ENCODE peak calls at places on chromosomes 2 and 18, in nine cellular contexts. One of them, this sample, is unnamed.

GRCh38 chr2:134866498-134867099 is 28.2 kb downstream of the ACMSD start:
- DNase-seq in Peyer's patch: no peak
- DNase-seq in testis: no peak
- DNase-seq in body of pancreas: no peak
- DNase-seq in tibial nerve: no peak
- DNase-seq in uterus: no peak
- DNase-seq in suprapubic skin: no peak
- DNase-seq in thyroid gland: no peak
- DNase-seq in heart left ventricle: no peak
- DNase-seq in this sample: no peak

GRCh38 chr2:138016703-138017102 is 52.4 kb downstream of the HNMT start:
- DNase-seq in tibial nerve: no peak
- DNase-seq in thyroid gland: no peak
- DNase-seq in uterus: no peak
- DNase-seq in body of pancreas: no peak
- DNase-seq in testis: no peak
- DNase-seq in Peyer's patch: no peak
- DNase-seq in suprapubic skin: no peak
- DNase-seq in heart left ventricle: no peak
- DNase-seq in this sample: no peak

GRCh38 chr2:128017561-128017960 is 10.3 kb downstream of the SAP130 start:
- DNase-seq in body of pancreas: no peak
- DNase-seq in thyroid gland: no peak
- DNase-seq in suprapubic skin: no peak
- DNase-seq in testis: no peak
- DNase-seq in uterus: no peak
- DNase-seq in tibial nerve: no peak
- DNase-seq in Peyer's patch: no peak
- DNase-seq in heart left ventricle: no peak
- DNase-seq in this sample: no peak

GRCh38 chr18:55287935-55288868 is 299.8 kb downstream of the TCF4 start:
- DNase-seq in Peyer's patch: no peak
- DNase-seq in body of pancreas: no peak
- DNase-seq in thyroid gland: no peak
- DNase-seq in testis: no peak
- DNase-seq in suprapubic skin: no peak
- DNase-seq in heart left ventricle: no peak
- DNase-seq in tibial nerve: no peak
- DNase-seq in uterus: no peak
- DNase-seq in this sample: no peak

GRCh38 chr2:158507679-158508078 is 50.9 kb downstream of the PKP4 start:
- DNase-seq in uterus: no peak
- DNase-seq in Peyer's patch: no peak
- DNase-seq in heart left ventricle: no peak
- DNase-seq in body of pancreas: no peak
- DNase-seq in tibial nerve: no peak
- DNase-seq in thyroid gland: no peak
- DNase-seq in testis: no peak
- DNase-seq in suprapubic skin: no peak
- DNase-seq in this sample: no peak

GRCh38 chr2:71385008-71385407 is 53.4 kb downstream of the ZNF638 start:
- DNase-seq in tibial nerve: no peak
- DNase-seq in thyroid gland: no peak
- DNase-seq in Peyer's patch: no peak
- DNase-seq in suprapubic skin: no peak
- DNase-seq in heart left ventricle: no peak
- DNase-seq in uterus: no peak
- DNase-seq in body of pancreas: no peak
- DNase-seq in testis: no peak
- DNase-seq in this sample: no peak

GRCh38 chr2:126893153-126893552 is 5.5 kb upstream of the TEX51 start:
- DNase-seq in uterus: peak; percentile 3
- DNase-seq in testis: no peak
- DNase-seq in Peyer's patch: peak; percentile 13
- DNase-seq in tibial nerve: no peak
- DNase-seq in heart left ventricle: no peak
- DNase-seq in body of pancreas: peak; percentile 1
- DNase-seq in thyroid gland: no peak
- DNase-seq in suprapubic skin: no peak
- DNase-seq in this sample: no peak

GRCh38 chr2:23806201-23806600 is 120.7 kb downstream of the ATAD2B start:
- DNase-seq in testis: no peak
- DNase-seq in tibial nerve: no peak
- DNase-seq in thyroid gland: no peak
- DNase-seq in uterus: no peak
- DNase-seq in heart left ventricle: no peak
- DNase-seq in suprapubic skin: no peak
- DNase-seq in Peyer's patch: no peak
- DNase-seq in body of pancreas: no peak
- DNase-seq in this sample: no peak

GRCh38 chr18:51028201-51028805 is 1.7 kb upstream of the SMAD4 start:
- DNase-seq in suprapubic skin: no peak
- DNase-seq in testis: no peak
- DNase-seq in thyroid gland: no peak
- DNase-seq in Peyer's patch: no peak
- DNase-seq in body of pancreas: no peak
- DNase-seq in tibial nerve: no peak
- DNase-seq in uterus: no peak
- DNase-seq in heart left ventricle: no peak
- DNase-seq in this sample: no peak

GRCh38 chr2:9086465-9086864 is 83.0 kb upstream of the MBOAT2 start:
- DNase-seq in suprapubic skin: no peak
- DNase-seq in uterus: no peak
- DNase-seq in heart left ventricle: no peak
- DNase-seq in testis: no peak
- DNase-seq in thyroid gland: no peak
- DNase-seq in Peyer's patch: no peak
- DNase-seq in body of pancreas: no peak
- DNase-seq in tibial nerve: no peak
- DNase-seq in this sample: no peak

GRCh38 chr2:112257575-112257974 is 2.7 kb upstream of the ZC3H8 start:
- DNase-seq in thyroid gland: no peak
- DNase-seq in Peyer's patch: no peak
- DNase-seq in tibial nerve: no peak
- DNase-seq in uterus: no peak
- DNase-seq in suprapubic skin: no peak
- DNase-seq in heart left ventricle: no peak
- DNase-seq in body of pancreas: no peak
- DNase-seq in testis: no peak
- DNase-seq in this sample: no peak

GRCh38 chr18:35639296-35639695 is 57.8 kb downstream of the GALNT1 start:
- DNase-seq in tibial nerve: no peak
- DNase-seq in Peyer's patch: no peak
- DNase-seq in thyroid gland: no peak
- DNase-seq in body of pancreas: no peak
- DNase-seq in heart left ventricle: no peak
- DNase-seq in uterus: no peak
- DNase-seq in testis: no peak
- DNase-seq in suprapubic skin: no peak
- DNase-seq in this sample: no peak

GRCh38 chr18:35642802-35643201 is 61.3 kb downstream of the GALNT1 start:
- DNase-seq in tibial nerve: no peak
- DNase-seq in thyroid gland: no peak
- DNase-seq in suprapubic skin: no peak
- DNase-seq in Peyer's patch: no peak
- DNase-seq in uterus: no peak
- DNase-seq in heart left ventricle: no peak
- DNase-seq in testis: no peak
- DNase-seq in body of pancreas: no peak
- DNase-seq in this sample: no peak

GRCh38 chr18:35641916-35642315 is 60.4 kb downstream of the GALNT1 start:
- DNase-seq in thyroid gland: no peak
- DNase-seq in heart left ventricle: no peak
- DNase-seq in testis: no peak
- DNase-seq in uterus: no peak
- DNase-seq in suprapubic skin: no peak
- DNase-seq in Peyer's patch: no peak
- DNase-seq in body of pancreas: no peak
- DNase-seq in tibial nerve: no peak
- DNase-seq in this sample: no peak

GRCh38 chr18:35637226-35637625 is 55.7 kb downstream of the GALNT1 start:
- DNase-seq in uterus: no peak
- DNase-seq in thyroid gland: no peak
- DNase-seq in tibial nerve: no peak
- DNase-seq in body of pancreas: no peak
- DNase-seq in testis: no peak
- DNase-seq in heart left ventricle: no peak
- DNase-seq in Peyer's patch: no peak
- DNase-seq in suprapubic skin: no peak
- DNase-seq in this sample: no peak

GRCh38 chr18:35641467-35641866 is 59.9 kb downstream of the GALNT1 start:
- DNase-seq in thyroid gland: no peak
- DNase-seq in heart left ventricle: no peak
- DNase-seq in tibial nerve: no peak
- DNase-seq in suprapubic skin: no peak
- DNase-seq in uterus: no peak
- DNase-seq in testis: no peak
- DNase-seq in body of pancreas: no peak
- DNase-seq in Peyer's patch: no peak
- DNase-seq in this sample: no peak
- H3K9me3 ChIP-seq in thyroid gland: no peaks in the 10 kb centered on the region
- H3K9me3 ChIP-seq in heart left ventricle: no peaks in the 10 kb centered on the region
- H3K9me3 ChIP-seq in tibial nerve: no peaks in the 10 kb centered on the region
- H3K9me3 ChIP-seq in suprapubic skin: no peaks in the 10 kb centered on the region
- H3K9me3 ChIP-seq in uterus: no peaks in the 10 kb centered on the region
- H3K9me3 ChIP-seq in testis: no peaks in the 10 kb centered on the region
- H3K9me3 ChIP-seq in body of pancreas: no peaks in the 10 kb centered on the region
- H3K9me3 ChIP-seq in Peyer's patch: no peaks in the 10 kb centered on the region
- H3K9me3 ChIP-seq in this sample: no peaks in the 10 kb centered on the region

DNA sequence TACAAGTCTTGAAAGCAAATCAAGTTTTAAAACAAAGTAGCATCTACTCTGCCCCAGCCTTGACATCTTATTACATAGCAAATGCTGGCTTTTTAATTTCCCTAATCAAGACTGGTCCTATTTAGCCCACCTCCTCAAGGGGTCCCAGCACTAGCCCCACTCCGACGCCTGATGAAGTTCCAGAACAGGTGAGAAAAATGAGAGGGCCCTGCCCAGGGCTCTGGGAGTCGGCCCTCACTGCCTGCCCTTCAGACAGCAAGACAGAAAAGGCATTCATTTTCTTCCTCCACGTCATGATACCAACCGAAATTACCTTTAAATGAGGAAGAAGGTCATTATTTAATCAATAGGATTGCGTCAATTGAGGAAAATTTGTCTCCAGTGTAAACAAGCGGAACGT is 170.7 kb upstream of the PKDCC start:
- DNase-seq in suprapubic skin: no peak
- DNase-seq in body of pancreas: no peak
- DNase-seq in tibial nerve: no peak
- DNase-seq in Peyer's patch: no peak
- DNase-seq in thyroid gland: no peak
- DNase-seq in uterus: no peak
- DNase-seq in testis: no peak
- DNase-seq in heart left ventricle: no peak
- DNase-seq in this sample: no peak
- H3K4me1 ChIP-seq in suprapubic skin: peaks cover 13% of the 10 kb centered on the region
- H3K4me1 ChIP-seq in body of pancreas: peaks cover 22% of the 10 kb centered on the region
- H3K4me1 ChIP-seq in tibial nerve: peaks cover 17% of the 10 kb centered on the region
- H3K4me1 ChIP-seq in Peyer's patch: no peaks in the 10 kb centered on the region
- H3K4me1 ChIP-seq in thyroid gland: no peaks in the 10 kb centered on the region
- H3K4me1 ChIP-seq in uterus: no peaks in the 10 kb centered on the region
- H3K4me1 ChIP-seq in testis: peaks cover 41% of the 10 kb centered on the region
- H3K4me1 ChIP-seq in heart left ventricle: no peaks in the 10 kb centered on the region
- H3K4me1 ChIP-seq in this sample: no peaks in the 10 kb centered on the region

DNA sequence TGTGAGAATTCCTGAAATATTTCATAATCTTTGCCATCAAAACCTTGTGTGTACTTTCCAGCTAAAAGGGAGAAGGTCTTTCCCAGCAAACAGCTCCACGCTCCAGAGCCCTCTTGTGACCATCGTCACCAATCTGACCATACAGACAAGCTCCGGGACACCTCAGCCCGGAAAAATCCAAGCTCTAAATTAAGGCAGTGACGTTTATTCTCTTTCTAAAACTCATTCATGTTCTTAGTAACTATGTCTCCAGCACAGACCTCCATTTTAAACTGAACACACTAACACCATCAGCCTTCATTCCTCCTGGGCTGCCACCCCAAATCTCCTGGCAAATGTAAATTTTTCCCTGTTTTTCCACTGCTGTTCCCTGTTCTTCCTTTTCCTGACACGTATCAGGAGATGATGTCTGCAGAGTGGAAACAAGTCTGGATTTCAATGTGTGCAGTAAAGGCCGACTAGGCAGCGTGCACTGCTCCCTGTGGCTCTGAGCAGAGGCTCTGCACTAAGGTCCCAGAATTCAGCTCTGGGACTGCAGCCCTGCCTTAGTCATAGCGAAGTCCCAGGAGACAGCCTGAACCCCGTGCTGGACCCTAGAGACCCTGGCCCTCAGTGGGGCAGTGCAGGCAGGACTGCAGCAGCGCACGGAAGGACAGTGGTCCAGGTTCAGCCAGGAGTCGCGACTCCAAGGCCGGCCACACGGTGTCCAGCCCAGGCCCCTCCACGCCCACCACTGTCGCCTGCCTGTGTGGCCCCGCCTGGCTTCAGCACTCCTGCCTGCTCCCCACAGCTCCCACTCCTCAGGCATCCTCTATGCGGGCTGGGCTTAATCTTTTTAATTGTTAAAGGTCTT is 452.5 kb upstream of the SALL3 start:
- DNase-seq in Peyer's patch: no peak
- DNase-seq in suprapubic skin: no peak
- DNase-seq in testis: no peak
- DNase-seq in tibial nerve: no peak
- DNase-seq in uterus: no peak
- DNase-seq in heart left ventricle: no peak
- DNase-seq in body of pancreas: no peak
- DNase-seq in thyroid gland: no peak
- DNase-seq in this sample: no peak
- TF ChIP-seq POLR2A in Peyer's patch: no peak
- TF ChIP-seq POLR2A in suprapubic skin: no peak
- TF ChIP-seq POLR2A in testis: no peak
- TF ChIP-seq POLR2A in tibial nerve: no peak
- TF ChIP-seq POLR2A in uterus: no peak
- TF ChIP-seq POLR2A in heart left ventricle: no peak
- TF ChIP-seq POLR2A in body of pancreas: no peak
- TF ChIP-seq POLR2A in thyroid gland: no peak
- TF ChIP-seq POLR2A in this sample: no peak

DNA sequence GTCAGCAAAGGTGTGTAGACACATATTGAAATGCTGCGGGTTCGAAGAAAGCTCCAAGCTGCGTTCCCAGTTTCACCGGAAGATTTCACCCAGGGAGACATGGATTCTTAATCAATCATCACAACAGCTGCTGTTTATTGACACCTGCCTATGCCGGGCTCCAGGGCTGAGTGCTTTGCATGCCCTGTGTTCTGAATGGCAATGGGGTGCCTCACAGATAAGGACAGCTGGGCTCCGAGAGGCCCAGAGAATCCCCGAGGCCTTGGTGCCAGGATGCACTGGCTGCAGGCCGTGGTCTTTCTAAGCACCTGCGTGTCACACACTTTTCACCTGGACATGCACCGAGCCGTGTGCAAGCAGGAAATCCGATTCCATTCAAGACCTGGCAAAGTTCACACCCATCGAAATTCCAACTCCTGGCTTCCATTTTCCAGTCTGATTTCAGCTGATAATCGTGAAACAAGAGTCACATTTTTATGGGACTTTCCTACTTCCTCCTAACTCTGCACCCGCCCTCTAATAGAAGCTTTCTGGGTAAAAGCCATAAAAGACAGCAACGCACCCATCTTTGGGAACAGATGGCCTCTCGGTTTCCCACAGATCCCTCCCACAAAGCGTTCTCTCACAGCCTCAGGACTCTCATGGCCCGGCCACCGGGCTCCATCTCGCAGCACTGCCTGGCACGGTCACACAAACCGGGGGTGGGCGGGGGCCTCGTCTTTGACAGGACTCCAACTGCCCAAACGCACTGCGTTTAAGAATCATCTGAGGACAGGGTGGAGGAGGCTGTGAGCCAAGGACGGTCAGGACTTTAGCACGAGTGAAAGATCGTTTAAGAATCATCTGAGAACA is 245.6 kb upstream of the SALL3 start:
- DNase-seq in heart left ventricle: no peak
- DNase-seq in tibial nerve: no peak
- DNase-seq in body of pancreas: no peak
- DNase-seq in thyroid gland: no peak
- DNase-seq in uterus: peak; percentile 1
- DNase-seq in suprapubic skin: no peak
- DNase-seq in Peyer's patch: no peak
- DNase-seq in testis: no peak
- DNase-seq in this sample: peak; percentile 33
- H3K9me3 ChIP-seq in heart left ventricle: no peaks in the 10 kb centered on the region
- H3K9me3 ChIP-seq in tibial nerve: no peaks in the 10 kb centered on the region
- H3K9me3 ChIP-seq in body of pancreas: no peaks in the 10 kb centered on the region
- H3K9me3 ChIP-seq in thyroid gland: no peaks in the 10 kb centered on the region
- H3K9me3 ChIP-seq in uterus: no peaks in the 10 kb centered on the region
- H3K9me3 ChIP-seq in suprapubic skin: no peaks in the 10 kb centered on the region
- H3K9me3 ChIP-seq in Peyer's patch: no peaks in the 10 kb centered on the region
- H3K9me3 ChIP-seq in testis: no peaks in the 10 kb centered on the region
- H3K9me3 ChIP-seq in this sample: no peaks in the 10 kb centered on the region

This sample was measured in right lobe of liver.